ENCODE peak calls at places on chromosomes 5 and 9, in six cellular contexts. One of them, this sample, is unnamed.

GRCh38 chr9:99134893-99135341 is 30.0 kb downstream of the TGFBR1 start:
- DNase-seq in hepatocyte: no peak
- DNase-seq in kidney epithelial cell: peak
- DNase-seq in HCT116: no peak
- DNase-seq in uterus: no peak
- DNase-seq in fibroblast of mammary gland: peak
- DNase-seq in this sample: no peak

GRCh38 chr5:14593326-14594036 is 11.9 kb downstream of the OTULINL start:
- DNase-seq in hepatocyte: no peak
- DNase-seq in uterus: no peak
- DNase-seq in kidney epithelial cell: no peak
- DNase-seq in HCT116: no peak
- DNase-seq in fibroblast of mammary gland: no peak
- DNase-seq in this sample: no peak

GRCh38 chr9:127545196-127546124 is 66.6 kb upstream of the STXBP1 start:
- DNase-seq in fibroblast of mammary gland: peak
- DNase-seq in HCT116: no peak
- DNase-seq in uterus: no peak
- DNase-seq in kidney epithelial cell: peak
- DNase-seq in hepatocyte: peak
- DNase-seq in this sample: peak

GRCh38 chr9:18296702-18297531 is 177.0 kb upstream of the ADAMTSL1 start:
- DNase-seq in HCT116: no peak
- DNase-seq in kidney epithelial cell: no peak
- DNase-seq in uterus: no peak
- DNase-seq in hepatocyte: no peak
- DNase-seq in fibroblast of mammary gland: peak
- DNase-seq in this sample: no peak

GRCh38 chr5:142304013-142304701 is 20.7 kb downstream of the SPRY4 start:
- DNase-seq in hepatocyte: no peak
- DNase-seq in HCT116: no peak
- DNase-seq in fibroblast of mammary gland: no peak
- DNase-seq in kidney epithelial cell: no peak
- DNase-seq in uterus: no peak
- DNase-seq in this sample: no peak

GRCh38 chr9:16688814-16689213 is 181.7 kb downstream of the BNC2 start:
- DNase-seq in uterus: no peak
- DNase-seq in fibroblast of mammary gland: no peak
- DNase-seq in HCT116: no peak
- DNase-seq in hepatocyte: no peak
- DNase-seq in kidney epithelial cell: no peak
- DNase-seq in this sample: no peak

GRCh38 chr9:16294371-16294770 is 576.1 kb downstream of the BNC2 start:
- DNase-seq in kidney epithelial cell: no peak
- DNase-seq in hepatocyte: no peak
- DNase-seq in HCT116: no peak
- DNase-seq in fibroblast of mammary gland: peak
- DNase-seq in uterus: no peak
- DNase-seq in this sample: no peak

GRCh38 chr9:12680341-12680740 is 12.8 kb upstream of the TYRP1 start:
- DNase-seq in kidney epithelial cell: peak
- DNase-seq in fibroblast of mammary gland: no peak
- DNase-seq in HCT116: no peak
- DNase-seq in uterus: no peak
- DNase-seq in hepatocyte: no peak
- DNase-seq in this sample: peak

GRCh38 chr5:171869956-171870355 is 84.3 kb downstream of the SMIM23 start:
- DNase-seq in HCT116: no peak
- DNase-seq in kidney epithelial cell: no peak
- DNase-seq in fibroblast of mammary gland: no peak
- DNase-seq in hepatocyte: no peak
- DNase-seq in uterus: no peak
- DNase-seq in this sample: no peak

GRCh38 chr5:62184444-62184843 is 121.6 kb upstream of the KIF2A start:
- DNase-seq in hepatocyte: no peak
- DNase-seq in fibroblast of mammary gland: no peak
- DNase-seq in HCT116: no peak
- DNase-seq in uterus: no peak
- DNase-seq in kidney epithelial cell: no peak
- DNase-seq in this sample: no peak

GRCh38 chr5:106854941-106855340 is 815.8 kb downstream of the EFNA5 start:
- DNase-seq in HCT116: no peak
- DNase-seq in hepatocyte: no peak
- DNase-seq in fibroblast of mammary gland: no peak
- DNase-seq in kidney epithelial cell: no peak
- DNase-seq in uterus: no peak
- DNase-seq in this sample: no peak

GRCh38 chr5:127615916-127616315 is 33.0 kb upstream of the CTXN3 start:
- DNase-seq in uterus: no peak
- DNase-seq in fibroblast of mammary gland: peak
- DNase-seq in kidney epithelial cell: no peak
- DNase-seq in hepatocyte: peak
- DNase-seq in HCT116: no peak
- DNase-seq in this sample: no peak

GRCh38 chr9:114108016-114108833 is 9.1 kb upstream of the KIF12 start:
- DNase-seq in fibroblast of mammary gland: peak
- DNase-seq in kidney epithelial cell: no peak
- DNase-seq in HCT116: peak
- DNase-seq in uterus: peak
- DNase-seq in hepatocyte: peak
- DNase-seq in this sample: peak

GRCh38 chr9:1883004-1883403 is 132.1 kb upstream of the SMARCA2 start:
- DNase-seq in fibroblast of mammary gland: no peak
- DNase-seq in kidney epithelial cell: no peak
- DNase-seq in hepatocyte: peak
- DNase-seq in HCT116: no peak
- DNase-seq in uterus: no peak
- DNase-seq in this sample: no peak

GRCh38 chr5:96781031-96781733 is 26.6 kb downstream of the ERAP1 start:
- DNase-seq in kidney epithelial cell: no peak
- DNase-seq in hepatocyte: peak
- DNase-seq in HCT116: peak
- DNase-seq in uterus: no peak
- DNase-seq in fibroblast of mammary gland: peak
- DNase-seq in this sample: peak

GRCh38 chr5:173452098-173452497 is 123.9 kb upstream of the STC2 start:
- DNase-seq in HCT116: peak
- DNase-seq in kidney epithelial cell: no peak
- DNase-seq in uterus: no peak
- DNase-seq in hepatocyte: no peak
- DNase-seq in fibroblast of mammary gland: peak
- DNase-seq in this sample: peak

GRCh38 chr9:137114220-137114612 is 317 bp downstream of the DPP7 start:
- DNase-seq in fibroblast of mammary gland: no peak
- DNase-seq in kidney epithelial cell: no peak
- DNase-seq in uterus: no peak
- DNase-seq in hepatocyte: no peak
- DNase-seq in HCT116: no peak
- DNase-seq in this sample: no peak

GRCh38 chr9:135976531-135976930 is 15.4 kb upstream of the UBAC1 start:
- DNase-seq in hepatocyte: no peak
- DNase-seq in HCT116: no peak
- DNase-seq in fibroblast of mammary gland: no peak
- DNase-seq in uterus: no peak
- DNase-seq in kidney epithelial cell: no peak
- DNase-seq in this sample: no peak

GRCh38 chr5:69271376-69271775 is 36.7 kb downstream of the CDK7 start:
- DNase-seq in hepatocyte: no peak
- DNase-seq in kidney epithelial cell: no peak
- DNase-seq in HCT116: no peak
- DNase-seq in uterus: peak
- DNase-seq in fibroblast of mammary gland: peak
- DNase-seq in this sample: peak

GRCh38 chr9:134059661-134060395 is 8.0 kb downstream of the BRD3 start:
- DNase-seq in HCT116: no peak
- DNase-seq in uterus: no peak
- DNase-seq in kidney epithelial cell: no peak
- DNase-seq in hepatocyte: no peak
- DNase-seq in fibroblast of mammary gland: no peak
- DNase-seq in this sample: no peak

GRCh38 chr9:121073038-121073437 is 1.7 kb upstream of the CNTRL start:
- DNase-seq in HCT116: no peak
- DNase-seq in kidney epithelial cell: no peak
- DNase-seq in hepatocyte: peak
- DNase-seq in fibroblast of mammary gland: peak
- DNase-seq in uterus: peak
- DNase-seq in this sample: peak

GRCh38 chr9:37574996-37575395 is 1.2 kb downstream of the FBXO10 start:
- DNase-seq in hepatocyte: no peak
- DNase-seq in HCT116: no peak
- DNase-seq in kidney epithelial cell: no peak
- DNase-seq in uterus: no peak
- DNase-seq in fibroblast of mammary gland: peak
- DNase-seq in this sample: no peak

GRCh38 chr5:78731884-78732283 is 83.3 kb upstream of the LHFPL2 start:
- DNase-seq in hepatocyte: no peak
- DNase-seq in uterus: no peak
- DNase-seq in HCT116: no peak
- DNase-seq in fibroblast of mammary gland: peak
- DNase-seq in kidney epithelial cell: no peak
- DNase-seq in this sample: peak

GRCh38 chr5:166086568-166086967 is 2204.9 kb upstream of the WWC1 start:
- DNase-seq in hepatocyte: no peak
- DNase-seq in fibroblast of mammary gland: no peak
- DNase-seq in HCT116: no peak
- DNase-seq in uterus: no peak
- DNase-seq in kidney epithelial cell: no peak
- DNase-seq in this sample: no peak

GRCh38 chr9:13915591-13916301 is 398.2 kb downstream of the NFIB start:
- DNase-seq in HCT116: no peak
- DNase-seq in hepatocyte: peak
- DNase-seq in kidney epithelial cell: no peak
- DNase-seq in uterus: no peak
- DNase-seq in fibroblast of mammary gland: peak
- DNase-seq in this sample: peak

GRCh38 chr9:88753691-88754367 is 218.9 kb downstream of the NXNL2 start:
- DNase-seq in kidney epithelial cell: no peak
- DNase-seq in hepatocyte: no peak
- DNase-seq in uterus: no peak
- DNase-seq in fibroblast of mammary gland: peak
- DNase-seq in HCT116: no peak
- DNase-seq in this sample: no peak

GRCh38 chr5:168607946-168608345 is 28.8 kb upstream of the PANK3 start:
- DNase-seq in fibroblast of mammary gland: no peak
- DNase-seq in uterus: no peak
- DNase-seq in HCT116: no peak
- DNase-seq in hepatocyte: no peak
- DNase-seq in kidney epithelial cell: no peak
- DNase-seq in this sample: no peak

GRCh38 chr5:57221049-57221568 is 47.2 kb downstream of the GPBP1 start:
- DNase-seq in fibroblast of mammary gland: peak
- DNase-seq in hepatocyte: peak
- DNase-seq in kidney epithelial cell: no peak
- DNase-seq in uterus: no peak
- DNase-seq in HCT116: peak
- DNase-seq in this sample: peak

GRCh38 chr9:87405677-87406544 is 91.8 kb upstream of the DAPK1 start:
- DNase-seq in kidney epithelial cell: no peak
- DNase-seq in HCT116: no peak
- DNase-seq in uterus: peak
- DNase-seq in fibroblast of mammary gland: peak
- DNase-seq in hepatocyte: no peak
- DNase-seq in this sample: no peak

GRCh38 chr5:104347119-104347708 is 784.6 kb upstream of the NUDT12 start:
- DNase-seq in fibroblast of mammary gland: peak
- DNase-seq in kidney epithelial cell: no peak
- DNase-seq in HCT116: peak
- DNase-seq in hepatocyte: peak
- DNase-seq in uterus: no peak
- DNase-seq in this sample: peak

DNA sequence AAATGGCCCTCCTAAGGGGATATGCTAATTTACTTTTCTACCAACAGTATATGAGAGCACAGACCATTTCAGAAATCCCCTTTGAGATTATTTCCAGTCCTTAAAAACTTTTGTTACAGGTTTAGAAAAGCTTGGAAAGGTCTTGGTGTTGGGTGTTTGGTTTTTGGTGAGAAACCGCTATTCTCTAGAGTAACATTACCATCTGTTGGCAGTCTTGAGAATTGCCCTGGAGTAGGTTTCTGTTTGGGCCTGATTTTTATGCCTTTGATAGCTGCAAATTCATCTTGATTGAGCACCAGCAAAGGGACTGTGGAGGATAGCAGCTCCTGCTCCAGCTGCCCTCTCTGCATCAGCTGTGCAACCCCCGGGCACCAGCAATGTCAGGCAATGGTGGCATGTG is 8.0 kb downstream of the NUDT2 start:
- DNase-seq in kidney epithelial cell: no peak
- DNase-seq in HCT116: no peak
- DNase-seq in hepatocyte: no peak
- DNase-seq in uterus: no peak
- DNase-seq in fibroblast of mammary gland: no peak
- DNase-seq in this sample: peak
- TF ChIP-seq CTCF in kidney epithelial cell: peak
- TF ChIP-seq CTCF in HCT116: peak
- TF ChIP-seq CTCF in hepatocyte: no peak
- TF ChIP-seq CTCF in uterus: no peak
- TF ChIP-seq CTCF in fibroblast of mammary gland: no peak
- TF ChIP-seq CTCF in this sample: peak

GRCh38 chr5:179342577-179342976 is 2.7 kb downstream of the ADAMTS2 start:
- DNase-seq in HCT116: no peak
- DNase-seq in hepatocyte: no peak
- DNase-seq in fibroblast of mammary gland: peak
- DNase-seq in kidney epithelial cell: no peak
- DNase-seq in uterus: peak
- DNase-seq in this sample: no peak
- TF ChIP-seq CTCF in HCT116: no peak
- TF ChIP-seq CTCF in hepatocyte: peak
- TF ChIP-seq CTCF in fibroblast of mammary gland: peak
- TF ChIP-seq CTCF in kidney epithelial cell: no peak
- TF ChIP-seq CTCF in uterus: peak
- TF ChIP-seq CTCF in this sample: no peak

GRCh38 chr5:181241393-181241975 is 2.2 kb downstream of the RACK1 start:
- DNase-seq in HCT116: no peak
- DNase-seq in kidney epithelial cell: peak
- DNase-seq in uterus: no peak
- DNase-seq in fibroblast of mammary gland: peak
- DNase-seq in hepatocyte: peak
- DNase-seq in this sample: peak
- TF ChIP-seq CTCF in HCT116: no peak
- TF ChIP-seq CTCF in kidney epithelial cell: no peak
- TF ChIP-seq CTCF in uterus: no peak
- TF ChIP-seq CTCF in fibroblast of mammary gland: peak
- TF ChIP-seq CTCF in hepatocyte: no peak
- TF ChIP-seq CTCF in this sample: peak

GRCh38 chr5:175847503-175847902 is 23.9 kb upstream of the CPLX2 start:
- DNase-seq in fibroblast of mammary gland: peak
- DNase-seq in kidney epithelial cell: no peak
- DNase-seq in uterus: no peak
- DNase-seq in hepatocyte: no peak
- DNase-seq in HCT116: no peak
- DNase-seq in this sample: no peak
- TF ChIP-seq CTCF in fibroblast of mammary gland: peak
- TF ChIP-seq CTCF in kidney epithelial cell: peak
- TF ChIP-seq CTCF in uterus: no peak
- TF ChIP-seq CTCF in hepatocyte: no peak
- TF ChIP-seq CTCF in HCT116: peak
- TF ChIP-seq CTCF in this sample: peak